ENCODE peak calls at places on chromosomes 4 and X, in six cellular contexts. P is tibial nerve, F is adrenal gland, C is ovary, W is heart left ventricle, I is GM12892. V is an unnamed sample.

GRCh38 chr4:4763815-4764202 is 95.7 kb upstream of the MSX1 start:
- DNase-seq in P (no peak), F (no peak), C (no peak), W (no peak), I (no peak), V (no peak)

GRCh38 chr4:94939791-94940530 is 182.2 kb downstream of the BMPR1B start:
- DNase-seq in P (no peak), F (no peak), C (no peak), W (no peak), I (no peak), V (no peak)

GRCh38 chr4:148007789-148008188 is 275.9 kb downstream of the ARHGAP10 start:
- DNase-seq in P (no peak), F (no peak), C (no peak), W (no peak), I (no peak), V (no peak)

GRCh38 chrX:23980063-23980462 is 46.9 kb downstream of the KLHL15 start:
- DNase-seq in P (no peak), F (no peak), C (no peak), W (no peak), I (no peak), V (no peak)

GRCh38 chrX:124507276-124507675 is 160.9 kb downstream of the SH2D1A start:
- DNase-seq in P (no peak), F (no peak), C (no peak), W (no peak), I (no peak), V (no peak)

GRCh38 chrX:103183912-103184311 is 31.0 kb upstream of the BEX4 start:
- DNase-seq in P (no peak), F (no peak), C (no peak), W (no peak), I (no peak), V (no peak)

GRCh38 chr4:148444296-148445070 is 2.3 kb upstream of the NR3C2 start:
- DNase-seq in P (no peak), F (peak), C (peak), W (peak), I (peak), V (peak)

GRCh38 chrX:13898084-13898483 is 81.2 kb upstream of the GPM6B start:
- DNase-seq in P (peak), F (peak), C (no peak), W (peak), I (no peak), V (peak)

GRCh38 chr4:148850257-148850995 is 408.2 kb upstream of the NR3C2 start:
- DNase-seq in P (no peak), F (no peak), C (no peak), W (no peak), I (no peak), V (no peak)

GRCh38 chr4:155768370-155768769 is 9.5 kb downstream of the GUCY1B1 start:
- DNase-seq in P (no peak), F (no peak), C (no peak), W (no peak), I (no peak), V (no peak)

GRCh38 chrX:55452825-55453124 is 848 bp downstream of the MAGEH1 start:
- DNase-seq in P (no peak), F (no peak), C (no peak), W (no peak), I (no peak), V (no peak)

GRCh38 chr4:141307241-141307689 is 86.6 kb downstream of the ZNF330 start:
- DNase-seq in P (peak), F (peak), C (no peak), W (peak), I (peak), V (peak)

GRCh38 chr4:85953651-85954018 is 406.2 kb downstream of the MAPK10 start:
- DNase-seq in P (no peak), F (no peak), C (no peak), W (no peak), I (no peak), V (no peak)

GRCh38 chr4:186725422-186726149 is 1.9 kb upstream of the FAT1 start:
- DNase-seq in P (peak), F (peak), C (peak), W (peak), I (no peak), V (peak)

GRCh38 chr4:124943145-124943889 is 230.8 kb upstream of the ANKRD50 start:
- DNase-seq in P (no peak), F (no peak), C (no peak), W (no peak), I (no peak), V (no peak)

GRCh38 chr4:128735714-128736113 is 73.8 kb upstream of the JADE1 start:
- DNase-seq in P (no peak), F (no peak), C (no peak), W (no peak), I (no peak), V (no peak)

GRCh38 chrX:15619053-15619772 is 18.5 kb upstream of the ACE2 start:
- DNase-seq in P (no peak), F (peak), C (no peak), W (no peak), I (no peak), V (no peak)

GRCh38 chr4:111268769-111269414 is 646.0 kb upstream of the PITX2 start:
- DNase-seq in P (no peak), F (no peak), C (no peak), W (no peak), I (no peak), V (no peak)

GRCh38 chrX:12206413-12206812 is 68.1 kb downstream of the FRMPD4 start:
- DNase-seq in P (no peak), F (no peak), C (no peak), W (no peak), I (no peak), V (no peak)

GRCh38 chrX:40855411-40855810 is 120.1 kb upstream of the MED14 start:
- DNase-seq in P (no peak), F (no peak), C (no peak), W (no peak), I (no peak), V (no peak)

GRCh38 chr4:4859799-4860380 is 425 bp downstream of the MSX1 start:
- DNase-seq in P (no peak), F (no peak), C (no peak), W (no peak), I (no peak), V (no peak)

GRCh38 chrX:81215685-81216084 is 13.8 kb downstream of the SH3BGRL start:
- DNase-seq in P (no peak), F (no peak), C (no peak), W (no peak), I (no peak), V (no peak)

GRCh38 chrX:124501566-124501965 is 155.2 kb downstream of the SH2D1A start:
- DNase-seq in P (no peak), F (no peak), C (no peak), W (no peak), I (no peak), V (no peak)

GRCh38 chrX:16917120-16917519 is 29.3 kb upstream of the REPS2 start:
- DNase-seq in P (no peak), F (no peak), C (no peak), W (no peak), I (no peak), V (no peak)

DNA sequence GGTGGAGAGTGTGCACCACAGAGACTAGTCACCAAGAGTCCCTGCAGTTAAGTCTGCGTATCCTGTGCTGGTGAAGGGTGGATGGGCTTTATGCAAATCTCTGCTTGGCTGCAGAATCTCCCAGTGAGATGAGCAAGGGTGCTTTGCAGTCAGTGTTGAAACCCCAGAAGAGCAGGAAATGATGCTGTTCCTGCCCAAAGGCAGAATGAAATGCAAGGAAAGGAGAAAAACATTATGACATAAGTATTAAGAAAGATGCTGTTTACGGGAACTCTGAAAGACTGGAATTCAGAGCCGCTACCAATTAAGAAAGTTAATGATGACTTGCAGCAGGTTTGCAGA is 25.4 kb upstream of the ACSL1 start:
- DNase-seq in P (no peak), F (peak), C (no peak), W (no peak), I (peak), V (no peak)
- TF ChIP-seq POLR2A in P (no peak), F (no peak), C (no peak), W (no peak), I (peak), V (no peak)

GRCh38 chrX:100731441-100732281 is at the start of gene SYTL4:
- DNase-seq in P (peak), F (no peak), C (peak), W (peak), I (peak), V (peak)
- TF ChIP-seq POLR2A in P (peak), F (no peak), C (peak), W (no peak), I (no peak), V (peak)

DNA sequence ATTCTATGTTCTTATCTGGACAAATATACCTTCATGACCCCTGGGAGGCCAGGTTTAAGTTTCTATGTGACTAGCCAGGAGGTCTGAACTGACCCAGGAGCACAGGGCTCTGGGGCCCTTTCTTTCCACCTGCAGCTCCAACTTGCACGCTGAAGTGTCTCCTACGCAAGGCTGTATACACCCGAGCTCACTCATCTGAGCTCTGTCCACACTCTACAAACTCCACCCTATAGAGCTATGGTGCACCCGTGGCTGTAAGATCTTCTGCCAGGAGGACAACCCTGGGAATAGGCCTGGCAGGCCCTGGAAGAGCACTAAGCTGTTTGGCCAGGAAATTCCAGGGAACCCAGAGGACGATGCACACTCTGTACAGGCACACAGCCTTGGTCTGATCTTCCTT is 60.6 kb upstream of the ATOH1 start:
- DNase-seq in P (no peak), F (no peak), C (no peak), W (no peak), I (no peak), V (no peak)
- TF ChIP-seq POLR2A in P (no peak), F (no peak), C (no peak), W (no peak), I (no peak), V (no peak)

GRCh38 chr4:2536193-2537010 is at the start of gene FAM193A:
- DNase-seq in P (peak), F (peak), C (peak), W (peak), I (peak), V (peak)
- TF ChIP-seq POLR2A in P (peak), F (no peak), C (no peak), W (peak), I (peak), V (peak)

GRCh38 chr4:766152-766515 is 59.8 kb downstream of the CPLX1 start:
- DNase-seq in P (no peak), F (peak), C (no peak), W (no peak), I (no peak), V (no peak)

GRCh38 chr4:763191-763810 is 57.7 kb downstream of the PCGF3 start:
- DNase-seq in P (no peak), F (no peak), C (no peak), W (no peak), I (no peak), V (no peak)

GRCh38 chr4:763922-764321 is 58.3 kb downstream of the PCGF3 start:
- DNase-seq in P (no peak), F (no peak), C (no peak), W (no peak), I (no peak), V (no peak)

GRCh38 chr4:762211-763190 is 56.9 kb downstream of the PCGF3 start:
- DNase-seq in P (no peak), F (no peak), C (no peak), W (no peak), I (no peak), V (no peak)

DNA sequence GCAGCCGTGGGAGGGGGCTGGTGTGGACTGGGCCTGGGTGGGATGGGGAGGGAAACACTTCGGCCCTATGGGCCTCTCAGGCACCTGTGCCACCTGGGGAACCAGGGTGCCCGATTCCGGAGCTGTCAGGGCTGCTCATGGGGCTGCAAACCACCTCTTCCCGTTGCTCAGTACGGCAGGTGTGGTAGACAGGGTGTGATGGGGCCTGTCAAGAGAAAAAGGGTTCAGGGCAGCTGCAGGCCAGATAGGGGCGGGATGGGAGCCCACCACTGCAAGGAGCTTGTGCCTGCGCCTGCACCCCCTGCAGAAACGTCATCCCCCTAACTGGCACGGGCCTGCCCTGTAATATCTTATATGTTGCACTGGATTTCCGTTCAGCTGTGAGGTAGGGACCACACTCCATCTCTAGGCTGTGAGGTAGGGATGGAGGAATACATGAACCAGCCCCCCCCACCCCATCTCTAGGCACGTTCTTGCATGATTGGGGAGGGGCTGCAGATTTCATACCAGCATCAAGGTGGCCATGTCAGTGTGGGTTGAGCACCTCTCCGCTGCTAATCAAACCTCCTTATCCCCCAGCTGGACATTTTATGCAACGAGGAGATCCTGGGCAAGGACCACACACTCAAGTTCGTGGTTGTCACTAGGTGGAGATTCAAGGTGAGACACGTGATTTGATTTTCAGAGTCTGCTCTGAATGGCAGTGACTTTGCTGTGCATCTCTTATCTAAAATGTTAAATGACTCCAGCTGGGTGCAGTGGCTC is 59.0 kb downstream of the PCGF3 start:
- DNase-seq in P (no peak), F (no peak), C (no peak), W (no peak), I (no peak), V (no peak)
- TF ChIP-seq POLR2A in P (no peak), F (no peak), C (no peak), W (no peak), I (no peak), V (no peak)

V was measured in erythroblast.